ENCODE peak calls at places on chromosomes 11 and 22, in seven cellular contexts. C, G, H, I, B, X and Y are unnamed samples.

GRCh38 chr11:63768232-63769043 is at the start of gene ZFTA:
- DNase-seq in H (peak), G (peak), B (no peak), I (peak), C (peak), X (peak), Y (peak)

GRCh38 chr11:95487391-95487790 is 256.4 kb upstream of the SESN3 start:
- DNase-seq in B (no peak), G (no peak), C (peak), X (peak), H (no peak), I (no peak), Y (no peak)

GRCh38 chr11:287821-288327 is 1.1 kb upstream of the PGGHG start:
- DNase-seq in G (no peak), H (no peak), B (no peak), C (no peak), I (no peak), X (peak), Y (no peak)

GRCh38 chr11:18599739-18600230 is at the start of gene MISFA:
- DNase-seq in G (no peak), C (no peak), H (no peak), X (no peak), B (no peak), I (no peak), Y (no peak)

GRCh38 chr11:47332791-47333525 is 19.5 kb downstream of the MYBPC3 start:
- DNase-seq in X (no peak), H (no peak), C (no peak), B (no peak), G (no peak), I (no peak), Y (no peak)

GRCh38 chr11:125902315-125902926 is 585 bp downstream of the PUS3 start:
- DNase-seq in I (peak), G (no peak), H (no peak), X (no peak), B (no peak), C (no peak), Y (no peak)

GRCh38 chr22:26615149-26615548 is 2.7 kb downstream of the CRYBB1 start:
- DNase-seq in X (no peak), B (no peak), I (no peak), G (no peak), C (no peak), H (no peak), Y (no peak)

GRCh38 chr11:47514825-47515647 is 37.9 kb downstream of the CELF1 start:
- DNase-seq in C (peak), G (peak), X (no peak), B (no peak), I (peak), H (no peak), Y (no peak)

GRCh38 chr22:25332386-25332785 is 112.9 kb downstream of the CRYBB2 start:
- DNase-seq in C (no peak), I (no peak), G (no peak), X (no peak), H (no peak), B (no peak), Y (no peak)

GRCh38 chr11:121024989-121025388 is 1.1 kb downstream of the TBCEL start:
- DNase-seq in X (no peak), I (peak), B (no peak), C (peak), H (no peak), G (no peak), Y (no peak)

GRCh38 chr11:12410006-12410728 is 32.8 kb downstream of the PARVA start:
- DNase-seq in X (no peak), G (peak), I (no peak), B (no peak), H (no peak), C (peak), Y (no peak)

GRCh38 chr22:49420651-49421050 is 407.0 kb downstream of the BRD1 start:
- DNase-seq in G (no peak), B (no peak), C (no peak), I (no peak), X (no peak), H (no peak), Y (no peak)

GRCh38 chr11:78562398-78562797 is 12.3 kb downstream of the NARS2 start:
- DNase-seq in C (no peak), G (peak), I (peak), H (no peak), X (no peak), B (no peak), Y (no peak)

GRCh38 chr11:29005401-29005980 is 897.3 kb downstream of the METTL15 start:
- DNase-seq in B (no peak), X (no peak), G (no peak), I (no peak), C (peak), H (no peak), Y (no peak)

GRCh38 chr22:43482310-43482625 is 70.5 kb downstream of the MPPED1 start:
- DNase-seq in H (no peak), B (no peak), G (no peak), I (no peak), X (no peak), C (peak), Y (no peak)

GRCh38 chr11:86743223-86744118 is 56.9 kb upstream of the PRSS23 start:
- DNase-seq in C (no peak), X (no peak), G (peak), H (no peak), B (peak), I (peak), Y (peak)

GRCh38 chr22:23503142-23503541 is 76.9 kb downstream of the IGLL1 start:
- DNase-seq in G (no peak), I (no peak), B (no peak), C (no peak), X (no peak), H (no peak), Y (no peak)

GRCh38 chr11:125245299-125245698 is 80.7 kb downstream of the PKNOX2 start:
- DNase-seq in X (no peak), C (no peak), B (no peak), H (no peak), G (no peak), I (no peak), Y (no peak)

GRCh38 chr11:35035894-35036408 is 103.0 kb upstream of the CD44 start:
- DNase-seq in X (no peak), B (no peak), G (peak), C (no peak), I (peak), H (no peak), Y (peak)

GRCh38 chr11:66543263-66544107 is 2.4 kb downstream of the ZDHHC24 start:
- DNase-seq in G (peak), I (peak), X (peak), C (peak), B (no peak), H (peak), Y (no peak)

GRCh38 chr11:17738350-17739207 is 4.0 kb downstream of the KCNC1 start:
- DNase-seq in B (no peak), G (no peak), I (no peak), C (peak), X (no peak), H (no peak), Y (no peak)

GRCh38 chr11:47186937-47187681 is 875 bp upstream of the PACSIN3 start:
- DNase-seq in G (peak), X (peak), I (peak), B (no peak), C (peak), H (no peak), Y (no peak)

GRCh38 chr11:118659956-118660645 is 19.3 kb downstream of the TREH start:
- DNase-seq in C (peak), H (no peak), X (no peak), B (no peak), I (no peak), G (no peak), Y (no peak)

GRCh38 chr22:48424661-48425060 is 1403.0 kb downstream of the BRD1 start:
- DNase-seq in G (no peak), X (no peak), H (no peak), B (no peak), C (no peak), I (no peak), Y (no peak)

GRCh38 chr22:37176464-37177061 is 11.5 kb downstream of the C1QTNF6 start:
- DNase-seq in I (peak), G (peak), X (no peak), B (no peak), C (no peak), H (peak), Y (no peak)

GRCh38 chr22:42256930-42257329 is 13.5 kb downstream of the TCF20 start:
- DNase-seq in H (no peak), I (no peak), X (no peak), B (no peak), G (no peak), C (no peak), Y (no peak)